ENCODE peak calls at places on chromosomes 1 and 21, in six cellular contexts. Z is K562; T is HT1080; X is activated naive CD4-positive, alpha-beta T cell treated with Interleukin-2 at 50 U/mL for 16 hours; I is activated CD4-positive, alpha-beta T cell treated with anti-CD3 and anti-CD28 coated beads, Interleukin-2, amount 50 U/mL, for 1 hour; P is progenitor cell of endocrine pancreas. U is an unnamed sample.

GRCh38 chr1:154855186-154855585 is 14.9 kb downstream of the KCNN3 start:
- DNase-seq in Z (no peak), T (peak; percentile 16), X (no peak), I (no peak), P (no peak), U (no peak)

GRCh38 chr1:8463144-8463927 is 145.4 kb downstream of the SLC45A1 start:
- DNase-seq in Z (no peak), T (peak; percentile 13), X (no peak), I (no peak), P (no peak), U (no peak)

GRCh38 chr1:150660584-150660983 is 31.2 kb upstream of the ENSA start:
- DNase-seq in Z (no peak), T (no peak), X (no peak), I (no peak), P (no peak), U (no peak)

GRCh38 chr1:153598309-153599172 is 14.4 kb downstream of the S100A16 start:
- DNase-seq in Z (no peak), T (peak; percentile 82), X (no peak), I (no peak), P (no peak), U (peak; percentile 55)

GRCh38 chr21:29504751-29505321 is 206.1 kb downstream of the BACH1 start:
- DNase-seq in Z (no peak), T (peak; percentile 40), X (no peak), I (no peak), P (no peak), U (no peak)

GRCh38 chr1:1833916-1834325 is 55.7 kb upstream of the NADK start:
- DNase-seq in Z (no peak), T (no peak), X (no peak), I (no peak), P (no peak), U (no peak)

GRCh38 chr1:226004396-226004795 is 5.3 kb upstream of the SDE2 start:
- DNase-seq in Z (no peak), T (no peak), X (no peak), I (no peak), P (no peak), U (no peak)

GRCh38 chr21:16775056-16775455 is 737.8 kb upstream of the CXADR start:
- DNase-seq in Z (no peak), T (no peak), X (no peak), I (no peak), P (no peak), U (no peak)

GRCh38 chr1:41583658-41584570 is 99.4 kb upstream of the EDN2 start:
- DNase-seq in Z (no peak), T (no peak), X (no peak), I (no peak), P (no peak), U (no peak)